ENCODE peak calls at places on chromosomes 6 and 20, in four cellular contexts. V is stomach, X is upper lobe of left lung, H is tibial nerve. L is an unnamed sample.

GRCh38 chr6:37625591-37626374 is 71.9 kb downstream of the MDGA1 start:
- DNase-seq in V (no peak), X (no peak), H (no peak), L (peak)

GRCh38 chr20:45322952-45323383 is 14.9 kb upstream of the MATN4 start:
- DNase-seq in H (no peak), V (peak), X (peak), L (peak)

GRCh38 chr20:34111057-34111711 is 859 bp downstream of the EIF2S2 start:
- DNase-seq in V (no peak), H (no peak), X (peak), L (peak)

GRCh38 chr6:118905851-118906250 is 11.9 kb downstream of the ASF1A start:
- DNase-seq in H (no peak), V (no peak), X (no peak), L (no peak)

GRCh38 chr6:130187335-130188206 is 35.2 kb downstream of the SAMD3 start:
- DNase-seq in X (no peak), H (no peak), V (no peak), L (no peak)

GRCh38 chr20:370151-370600 is 10.4 kb upstream of the TRIB3 start:
- DNase-seq in H (no peak), V (peak), X (peak), L (peak)

GRCh38 chr6:113018351-113019151 is 671.4 kb downstream of the RFPL4B start:
- DNase-seq in V (no peak), H (no peak), X (no peak), L (peak)

GRCh38 chr6:169263836-169264608 is 10.4 kb upstream of the THBS2 start:
- DNase-seq in V (no peak), H (no peak), X (no peak), L (peak)

GRCh38 chr6:8958894-8959511 is 523.7 kb upstream of the SLC35B3 start:
- DNase-seq in H (no peak), V (no peak), X (no peak), L (no peak)

GRCh38 chr20:10093087-10093591 is 58.4 kb downstream of the ANKEF1 start:
- DNase-seq in H (no peak), V (no peak), X (no peak), L (no peak)

GRCh38 chr6:13764996-13765395 is 49.4 kb downstream of the MCUR1 start:
- DNase-seq in H (no peak), X (no peak), V (no peak), L (no peak)

GRCh38 chr6:82084324-82084920 is 163.1 kb downstream of the IBTK start:
- DNase-seq in X (no peak), H (no peak), V (no peak), L (no peak)

GRCh38 chr20:15942130-15942529 is 631.1 kb downstream of the KIF16B start:
- DNase-seq in V (no peak), X (no peak), H (no peak), L (no peak)

GRCh38 chr20:51579137-51579536 is 36.6 kb upstream of the NFATC2 start:
- DNase-seq in X (no peak), H (no peak), V (no peak), L (no peak)

GRCh38 chr6:148293181-148293995 is 49.2 kb upstream of the SASH1 start:
- DNase-seq in H (no peak), V (no peak), X (no peak), L (no peak)

GRCh38 chr6:82040405-82041221 is 206.9 kb downstream of the IBTK start:
- DNase-seq in H (no peak), V (no peak), X (no peak), L (peak)

GRCh38 chr6:79605061-79605460 is 26.1 kb upstream of the SH3BGRL2 start:
- DNase-seq in X (no peak), V (no peak), H (no peak), L (no peak)

GRCh38 chr6:40358473-40359460 is 228.4 kb downstream of the LRFN2 start:
- DNase-seq in H (no peak), V (no peak), X (no peak), L (no peak)

GRCh38 chr6:121823437-121823851 is 388.0 kb downstream of the GJA1 start:
- DNase-seq in X (no peak), V (no peak), H (no peak), L (no peak)

GRCh38 chr20:5996765-5997164 is 46.3 kb downstream of the MCM8 start:
- DNase-seq in X (no peak), H (no peak), V (no peak), L (no peak)

GRCh38 chr6:41167173-41167963 is 4.5 kb upstream of the TREM2 start:
- DNase-seq in H (no peak), X (no peak), V (no peak), L (peak)

GRCh38 chr20:59933296-59933848 is at the start of gene SYCP2:
- DNase-seq in V (peak), H (no peak), X (peak), L (peak)

GRCh38 chr6:166156942-166157341 is 10.7 kb downstream of the TBXT start:
- DNase-seq in V (no peak), X (no peak), H (no peak), L (no peak)

GRCh38 chr20:47124235-47124717 is 229.6 kb downstream of the EYA2 start:
- DNase-seq in X (peak), V (no peak), H (no peak), L (no peak)

GRCh38 chr6:79601020-79601609 is 30.0 kb upstream of the SH3BGRL2 start:
- DNase-seq in X (no peak), V (no peak), H (no peak), L (no peak)

GRCh38 chr6:123764717-123765116 is 38.9 kb upstream of the NKAIN2 start:
- DNase-seq in H (no peak), V (no peak), X (no peak), L (no peak)

GRCh38 chr6:151119823-151120524 is 119.8 kb upstream of the AKAP12 start:
- DNase-seq in X (no peak), H (no peak), V (no peak), L (no peak)
- TF ChIP-seq POLR2A in X (no peak), H (no peak), V (no peak), L (no peak)

GRCh38 chr20:63656451-63656850 is 1.7 kb upstream of the RTEL1 start:
- DNase-seq in H (no peak), X (no peak), V (no peak), L (no peak)

GRCh38 chr20:63659370-63659769 is 1.3 kb downstream of the RTEL1 start:
- DNase-seq in V (no peak), H (no peak), X (no peak), L (no peak)

GRCh38 chr20:63658749-63659187 is 656 bp downstream of the RTEL1 start:
- DNase-seq in H (no peak), V (no peak), X (no peak), L (peak)

GRCh38 chr20:63657260-63657936 is 714 bp upstream of the RTEL1 start:
- DNase-seq in X (no peak), V (no peak), H (no peak), L (no peak)

GRCh38 chr20:63657937-63658748 is at the start of gene RTEL1:
- DNase-seq in X (peak), V (peak), H (peak), L (peak)
- TF ChIP-seq POLR2A in X (peak), V (no peak), H (no peak), L (no peak)

GRCh38 chr6:152380351-152380767 is 256.8 kb downstream of the SYNE1 start:
- DNase-seq in H (no peak), X (no peak), V (no peak), L (no peak)

GRCh38 chr6:152386131-152386530 is 251.0 kb downstream of the SYNE1 start:
- DNase-seq in H (no peak), X (no peak), V (no peak), L (no peak)

GRCh38 chr6:152378154-152378553 is 259.0 kb downstream of the SYNE1 start:
- DNase-seq in X (no peak), V (no peak), H (no peak), L (no peak)

GRCh38 chr6:152387091-152387490 is 250.1 kb downstream of the SYNE1 start:
- DNase-seq in V (no peak), H (no peak), X (no peak), L (no peak)

DNA sequence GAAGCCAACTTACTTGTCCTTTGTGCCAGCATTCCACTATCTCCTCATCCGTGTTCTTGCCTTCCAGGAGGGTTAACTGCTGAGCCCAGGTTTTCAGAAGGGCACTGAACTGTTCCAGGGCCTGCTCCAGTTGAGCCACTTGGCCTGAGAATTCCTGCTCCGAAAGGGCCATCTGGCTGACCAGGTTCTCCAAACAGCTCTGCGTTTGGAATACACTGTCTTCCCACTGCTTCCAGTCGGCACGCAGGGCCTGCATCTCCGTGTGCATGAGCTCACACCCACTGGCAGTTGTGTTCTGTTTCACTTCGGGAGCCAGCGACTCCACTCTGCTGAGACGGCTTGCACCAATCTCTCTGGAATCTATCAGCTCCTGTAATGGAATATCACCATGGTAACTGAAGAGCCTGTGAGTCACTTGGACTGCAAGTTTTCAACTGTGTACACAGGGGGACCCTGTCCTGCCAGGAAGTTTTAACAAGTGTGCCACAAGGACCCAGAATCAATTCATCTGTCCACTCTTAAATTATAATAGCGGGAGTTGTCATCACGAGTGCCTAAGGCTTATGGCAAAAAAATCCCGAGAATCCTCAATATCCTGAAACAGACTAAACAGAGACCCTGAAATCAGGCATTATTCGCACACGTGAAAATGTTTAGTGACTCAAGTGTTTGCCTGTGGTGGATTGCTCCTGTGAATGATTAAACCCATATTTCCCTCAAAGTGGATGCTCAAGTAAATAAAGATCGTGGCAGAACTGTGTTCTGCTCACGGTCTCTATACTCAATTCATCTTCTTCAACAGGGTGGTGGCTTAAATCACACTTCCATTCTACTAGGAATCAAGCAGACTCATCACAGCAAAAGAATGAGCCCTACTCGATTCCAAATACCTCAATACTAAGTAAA is 255.9 kb downstream of the SYNE1 start:
- DNase-seq in H (peak), V (peak), X (peak), L (peak)
- TF ChIP-seq POLR2A in H (peak), V (no peak), X (peak), L (peak)

GRCh38 chr6:46129634-46130505 is at the start of gene ENPP4:
- DNase-seq in V (peak), X (peak), H (peak), L (peak)
- TF ChIP-seq POLR2A in V (peak), X (peak), H (peak), L (peak)

DNA sequence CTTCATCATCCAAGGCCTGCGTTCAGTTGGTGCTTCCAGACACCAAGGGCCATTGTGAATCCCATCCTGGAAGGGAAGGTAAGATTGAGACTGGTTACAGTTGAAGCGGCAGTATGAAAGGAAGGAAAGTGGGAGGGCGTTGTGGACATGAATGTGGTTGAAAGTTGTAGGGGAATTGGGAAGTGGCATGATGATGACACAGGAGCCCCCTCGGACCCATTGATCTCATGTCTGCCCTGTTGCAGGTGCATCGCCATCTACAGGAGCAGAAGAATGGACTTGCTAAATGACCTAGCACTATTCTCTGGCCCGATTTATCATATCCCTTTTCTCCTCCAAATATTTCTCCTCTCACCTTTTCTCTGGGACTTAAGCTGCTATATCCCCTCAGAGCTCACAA is 5.5 kb downstream of the HLA-DQA1 start:
- DNase-seq in H (no peak), V (no peak), X (no peak), L (no peak)
- TF ChIP-seq POLR2A in H (no peak), V (no peak), X (no peak), L (no peak)

L was measured in thyroid gland.